ENCODE peak calls at places on chromosomes 11 and 22, in seven cellular contexts. One of them, this sample, is unnamed.

GRCh38 chr11:118304809-118305248 is 299 bp downstream of the CD3E start:
- DNase-seq in stomach: no peak
- DNase-seq in breast epithelium: no peak
- DNase-seq in ovary: no peak
- DNase-seq in heart right ventricle: no peak
- DNase-seq in thoracic aorta: no peak
- DNase-seq in transverse colon: no peak
- DNase-seq in this sample: no peak

GRCh38 chr11:108115495-108116140 is 5.7 kb upstream of the ACAT1 start:
- DNase-seq in stomach: peak; percentile 91
- DNase-seq in breast epithelium: peak; percentile 74
- DNase-seq in ovary: peak; percentile 89
- DNase-seq in heart right ventricle: peak; percentile 86
- DNase-seq in thoracic aorta: peak; percentile 43
- DNase-seq in transverse colon: peak; percentile 73
- DNase-seq in this sample: peak; percentile 77

GRCh38 chr11:72787262-72788104 is 6.4 kb downstream of the STARD10 start:
- DNase-seq in stomach: no peak
- DNase-seq in breast epithelium: no peak
- DNase-seq in ovary: no peak
- DNase-seq in heart right ventricle: no peak
- DNase-seq in thoracic aorta: no peak
- DNase-seq in transverse colon: peak; percentile 72
- DNase-seq in this sample: peak; percentile 77

GRCh38 chr22:45604239-45604711 is 67.4 kb upstream of the ATXN10 start:
- DNase-seq in stomach: no peak
- DNase-seq in breast epithelium: peak; percentile 77
- DNase-seq in ovary: no peak
- DNase-seq in heart right ventricle: no peak
- DNase-seq in thoracic aorta: no peak
- DNase-seq in transverse colon: no peak
- DNase-seq in this sample: peak; percentile 6

GRCh38 chr22:27993774-27994350 is 74.8 kb upstream of the PITPNB start:
- DNase-seq in stomach: no peak
- DNase-seq in breast epithelium: no peak
- DNase-seq in ovary: no peak
- DNase-seq in heart right ventricle: no peak
- DNase-seq in thoracic aorta: no peak
- DNase-seq in transverse colon: peak; percentile 4
- DNase-seq in this sample: no peak

GRCh38 chr11:13118194-13118593 is 109.1 kb downstream of the RASSF10 start:
- DNase-seq in stomach: no peak
- DNase-seq in breast epithelium: no peak
- DNase-seq in ovary: no peak
- DNase-seq in heart right ventricle: no peak
- DNase-seq in thoracic aorta: no peak
- DNase-seq in transverse colon: no peak
- DNase-seq in this sample: no peak

GRCh38 chr11:73921180-73921579 is 29.6 kb upstream of the DNAJB13 start:
- DNase-seq in stomach: no peak
- DNase-seq in breast epithelium: no peak
- DNase-seq in ovary: no peak
- DNase-seq in heart right ventricle: no peak
- DNase-seq in thoracic aorta: no peak
- DNase-seq in transverse colon: no peak
- DNase-seq in this sample: no peak

GRCh38 chr11:14055936-14056335 is 93.4 kb downstream of the SPON1 start:
- DNase-seq in stomach: no peak
- DNase-seq in breast epithelium: no peak
- DNase-seq in ovary: no peak
- DNase-seq in heart right ventricle: no peak
- DNase-seq in thoracic aorta: no peak
- DNase-seq in transverse colon: no peak
- DNase-seq in this sample: no peak

GRCh38 chr11:76654310-76654851 is 16.2 kb downstream of the LRRC32 start:
- DNase-seq in stomach: peak; percentile 24
- DNase-seq in breast epithelium: no peak
- DNase-seq in ovary: peak; percentile 75
- DNase-seq in heart right ventricle: peak; percentile 82
- DNase-seq in thoracic aorta: no peak
- DNase-seq in transverse colon: peak; percentile 54
- DNase-seq in this sample: no peak

GRCh38 chr11:64745523-64746328 is 1.8 kb upstream of the RASGRP2 start:
- DNase-seq in stomach: peak; percentile 58
- DNase-seq in breast epithelium: peak; percentile 81
- DNase-seq in ovary: peak; percentile 55
- DNase-seq in heart right ventricle: peak; percentile 94
- DNase-seq in thoracic aorta: peak; percentile 83
- DNase-seq in transverse colon: peak; percentile 77
- DNase-seq in this sample: peak; percentile 83
- H3K27me3 ChIP-seq in stomach: no peaks in the 10 kb centered on the region
- H3K27me3 ChIP-seq in breast epithelium: peaks cover 22% of the 10 kb centered on the region
- H3K27me3 ChIP-seq in ovary: no peaks in the 10 kb centered on the region
- H3K27me3 ChIP-seq in heart right ventricle: no peaks in the 10 kb centered on the region
- H3K27me3 ChIP-seq in thoracic aorta: no peaks in the 10 kb centered on the region
- H3K27me3 ChIP-seq in transverse colon: peaks cover 53% of the 10 kb centered on the region
- H3K27me3 ChIP-seq in this sample: no peaks in the 10 kb centered on the region

DNA sequence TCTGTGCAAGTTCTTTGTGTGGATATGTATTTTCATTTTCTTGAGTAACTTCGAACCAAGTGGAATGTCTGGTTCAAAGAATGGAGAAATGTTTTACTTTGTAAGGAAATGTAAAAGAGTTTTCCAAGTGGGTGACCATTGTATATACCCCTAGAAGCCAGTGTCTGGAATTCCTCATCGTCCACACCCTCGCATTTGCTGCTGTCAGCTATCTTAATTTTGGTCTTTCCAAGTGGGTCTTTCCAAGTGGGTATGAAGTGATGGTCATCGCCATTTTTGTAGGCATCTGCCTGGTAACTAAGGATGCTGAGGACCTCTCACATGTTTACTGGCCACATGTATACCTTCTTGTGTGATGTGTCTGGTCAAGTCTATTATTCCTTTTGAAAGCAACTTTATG is 547.5 kb downstream of the TBC1D22A start:
- DNase-seq in stomach: no peak
- DNase-seq in breast epithelium: no peak
- DNase-seq in ovary: no peak
- DNase-seq in heart right ventricle: no peak
- DNase-seq in thoracic aorta: no peak
- DNase-seq in transverse colon: no peak
- DNase-seq in this sample: no peak
- H3K9me3 ChIP-seq in stomach: peaks cover 4% of the 10 kb centered on the region
- H3K9me3 ChIP-seq in breast epithelium: no peaks in the 10 kb centered on the region
- H3K9me3 ChIP-seq in ovary: no peaks in the 10 kb centered on the region
- H3K9me3 ChIP-seq in heart right ventricle: peaks cover 18% of the 10 kb centered on the region
- H3K9me3 ChIP-seq in thoracic aorta: peaks cover 9% of the 10 kb centered on the region
- H3K9me3 ChIP-seq in transverse colon: no peaks in the 10 kb centered on the region
- H3K9me3 ChIP-seq in this sample: no peaks in the 10 kb centered on the region

GRCh38 chr22:33467718-33468117 is 409.5 kb upstream of the SYN3 start:
- DNase-seq in stomach: no peak
- DNase-seq in breast epithelium: no peak
- DNase-seq in ovary: no peak
- DNase-seq in heart right ventricle: no peak
- DNase-seq in thoracic aorta: no peak
- DNase-seq in transverse colon: no peak
- DNase-seq in this sample: no peak
- TF ChIP-seq CTCF in stomach: no peak
- TF ChIP-seq CTCF in breast epithelium: no peak
- TF ChIP-seq CTCF in ovary: no peak
- TF ChIP-seq CTCF in heart right ventricle: peak; percentile 25
- TF ChIP-seq CTCF in thoracic aorta: no peak
- TF ChIP-seq CTCF in transverse colon: no peak
- TF ChIP-seq CTCF in this sample: no peak

GRCh38 chr11:119513141-119513805 is 90.3 kb upstream of the THY1 start:
- DNase-seq in stomach: no peak
- DNase-seq in breast epithelium: no peak
- DNase-seq in ovary: no peak
- DNase-seq in heart right ventricle: no peak
- DNase-seq in thoracic aorta: no peak
- DNase-seq in transverse colon: no peak
- DNase-seq in this sample: no peak

GRCh38 chr11:119511601-119512000 is 88.6 kb upstream of the THY1 start:
- DNase-seq in stomach: no peak
- DNase-seq in breast epithelium: no peak
- DNase-seq in ovary: no peak
- DNase-seq in heart right ventricle: no peak
- DNase-seq in thoracic aorta: no peak
- DNase-seq in transverse colon: no peak
- DNase-seq in this sample: no peak

GRCh38 chr11:119509277-119509841 is 86.4 kb upstream of the THY1 start:
- DNase-seq in stomach: no peak
- DNase-seq in breast epithelium: no peak
- DNase-seq in ovary: no peak
- DNase-seq in heart right ventricle: no peak
- DNase-seq in thoracic aorta: no peak
- DNase-seq in transverse colon: no peak
- DNase-seq in this sample: no peak

GRCh38 chr11:119512373-119512772 is 89.4 kb upstream of the THY1 start:
- DNase-seq in stomach: no peak
- DNase-seq in breast epithelium: no peak
- DNase-seq in ovary: no peak
- DNase-seq in heart right ventricle: no peak
- DNase-seq in thoracic aorta: no peak
- DNase-seq in transverse colon: no peak
- DNase-seq in this sample: no peak

DNA sequence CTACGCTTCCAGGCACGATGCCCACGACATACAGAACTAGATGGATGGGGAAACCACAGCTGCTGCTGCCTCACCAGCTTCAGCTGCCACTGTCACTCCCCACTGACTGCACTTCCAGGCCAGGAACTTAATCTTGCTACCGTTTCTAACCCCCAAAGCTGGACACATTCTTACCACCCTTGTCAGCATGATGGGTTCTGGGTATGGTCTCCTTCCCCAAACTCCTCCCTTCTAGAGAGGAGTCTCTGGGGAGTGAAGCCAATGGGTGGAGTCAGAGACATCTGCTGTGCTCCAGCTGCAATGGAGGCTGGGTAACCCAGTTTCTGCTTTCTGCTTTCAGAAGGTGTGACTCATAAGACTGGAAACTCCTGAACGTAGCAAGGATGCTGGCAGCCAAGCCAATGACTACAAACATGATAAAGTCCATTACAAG is 87.0 kb upstream of the THY1 start:
- DNase-seq in stomach: no peak
- DNase-seq in breast epithelium: no peak
- DNase-seq in ovary: no peak
- DNase-seq in heart right ventricle: no peak
- DNase-seq in thoracic aorta: no peak
- DNase-seq in transverse colon: peak; percentile 10
- DNase-seq in this sample: no peak
- H3K27me3 ChIP-seq in stomach: no peaks in the 10 kb centered on the region
- H3K27me3 ChIP-seq in breast epithelium: no peaks in the 10 kb centered on the region
- H3K27me3 ChIP-seq in ovary: no peaks in the 10 kb centered on the region
- H3K27me3 ChIP-seq in heart right ventricle: peaks cover 8% of the 10 kb centered on the region
- H3K27me3 ChIP-seq in thoracic aorta: no peaks in the 10 kb centered on the region
- H3K27me3 ChIP-seq in transverse colon: peaks cover 16% of the 10 kb centered on the region
- H3K27me3 ChIP-seq in this sample: no peaks in the 10 kb centered on the region